ENCODE peak calls at places on chromosomes 2 and 18, in five cellular contexts. K, D, Y, O and S are unnamed samples.

GRCh38 chr2:235005603-235006259 is 53.9 kb downstream of the SH3BP4 start:
- DNase-seq in K (peak), D (peak), O (no peak), Y (peak), S (no peak)

GRCh38 chr2:189056200-189057106 is 82.3 kb downstream of the COL3A1 start:
- DNase-seq in K (no peak), D (no peak), O (no peak), Y (peak), S (no peak)

GRCh38 chr18:8469793-8470192 is 139.4 kb upstream of the RAB12 start:
- DNase-seq in Y (peak), O (no peak), D (no peak), K (no peak), S (no peak)

GRCh38 chr18:50986360-50987087 is 18.7 kb downstream of the ELAC1 start:
- DNase-seq in D (no peak), K (no peak), O (no peak), Y (peak), S (no peak)

GRCh38 chr2:20390524-20391123 is 40.0 kb upstream of the PUM2 start:
- DNase-seq in O (no peak), D (no peak), Y (no peak), K (no peak), S (no peak)

GRCh38 chr2:208222351-208222750 is 32.5 kb downstream of the IDH1 start:
- DNase-seq in D (no peak), K (no peak), O (no peak), Y (peak), S (no peak)

GRCh38 chr2:68807821-68808266 is 63.4 kb downstream of the BMP10 start:
- DNase-seq in Y (no peak), O (no peak), K (peak), D (no peak), S (peak)

GRCh38 chr2:110662560-110662959 is 15.3 kb downstream of the BUB1 start:
- DNase-seq in Y (peak), O (no peak), D (no peak), K (no peak), S (no peak)

GRCh38 chr2:206158563-206159345 is 490 bp downstream of the NDUFS1 start:
- DNase-seq in Y (peak), D (peak), O (no peak), K (no peak), S (no peak)

GRCh38 chr18:46477425-46478011 is 179.5 kb downstream of the LOXHD1 start:
- DNase-seq in Y (no peak), K (no peak), O (no peak), D (no peak), S (no peak)

GRCh38 chr2:147636238-147636887 is 208.5 kb upstream of the ACVR2A start:
- DNase-seq in D (peak), K (no peak), Y (peak), O (no peak), S (no peak)

GRCh38 chr2:64803776-64804175 is 150.1 kb upstream of the SERTAD2 start:
- DNase-seq in O (no peak), Y (no peak), D (no peak), K (no peak), S (no peak)

GRCh38 chr2:179701524-179702110 is 159.8 kb downstream of the ZNF385B start:
- DNase-seq in O (no peak), K (no peak), Y (no peak), D (no peak), S (no peak)

GRCh38 chr2:65430515-65431416 is 1.6 kb downstream of the SPRED2 start:
- DNase-seq in O (peak), Y (peak), K (peak), D (peak), S (peak)

GRCh38 chr2:231355802-231356473 is 39.6 kb upstream of the B3GNT7 start:
- DNase-seq in D (no peak), O (no peak), Y (peak), K (peak), S (no peak)

GRCh38 chr2:168378960-168379669 is 77.0 kb upstream of the CERS6 start:
- DNase-seq in D (no peak), K (no peak), Y (no peak), O (no peak), S (no peak)

GRCh38 chr2:217785544-217786045 is 217.2 kb downstream of the TNS1 start:
- DNase-seq in K (peak), O (peak), Y (peak), D (peak), S (peak)

GRCh38 chr18:25799221-25799620 is 291.2 kb downstream of the SS18 start:
- DNase-seq in D (no peak), O (no peak), Y (no peak), K (no peak), S (no peak)